ENCODE peak calls at places on chromosomes 16 and 17, in eight cellular contexts. One of them, this sample, is unnamed.

GRCh38 chr17:282000-282911 is 70.4 kb downstream of the RPH3AL start:
- DNase-seq in effector memory CD4-positive, alpha-beta T cell: no peak
- DNase-seq in AG20443: no peak
- DNase-seq in HT-29: no peak
- DNase-seq in heart right ventricle: no peak
- DNase-seq in fibroblast of pulmonary artery: no peak
- DNase-seq in coronary artery: no peak
- DNase-seq in hippocampal formation: no peak
- DNase-seq in this sample: no peak

GRCh38 chr16:53822936-53823529 is 119.1 kb downstream of the FTO start:
- DNase-seq in effector memory CD4-positive, alpha-beta T cell: no peak
- DNase-seq in AG20443: peak; percentile 21
- DNase-seq in HT-29: no peak
- DNase-seq in heart right ventricle: no peak
- DNase-seq in fibroblast of pulmonary artery: peak; percentile 69
- DNase-seq in coronary artery: no peak
- DNase-seq in hippocampal formation: no peak
- DNase-seq in this sample: no peak

GRCh38 chr16:3459401-3460090 is 16.1 kb downstream of the NAA60 start:
- DNase-seq in effector memory CD4-positive, alpha-beta T cell: no peak
- DNase-seq in AG20443: no peak
- DNase-seq in HT-29: no peak
- DNase-seq in heart right ventricle: no peak
- DNase-seq in fibroblast of pulmonary artery: no peak
- DNase-seq in coronary artery: no peak
- DNase-seq in hippocampal formation: no peak
- DNase-seq in this sample: no peak

GRCh38 chr16:83247767-83248372 is 559.9 kb upstream of the HSBP1 start:
- DNase-seq in effector memory CD4-positive, alpha-beta T cell: no peak
- DNase-seq in AG20443: no peak
- DNase-seq in HT-29: no peak
- DNase-seq in heart right ventricle: no peak
- DNase-seq in fibroblast of pulmonary artery: no peak
- DNase-seq in coronary artery: no peak
- DNase-seq in hippocampal formation: peak; percentile 4
- DNase-seq in this sample: no peak

GRCh38 chr16:85712841-85713240 is 24.1 kb upstream of the GINS2 start:
- DNase-seq in effector memory CD4-positive, alpha-beta T cell: no peak
- DNase-seq in AG20443: no peak
- DNase-seq in HT-29: no peak
- DNase-seq in heart right ventricle: no peak
- DNase-seq in fibroblast of pulmonary artery: no peak
- DNase-seq in coronary artery: no peak
- DNase-seq in hippocampal formation: no peak
- DNase-seq in this sample: no peak

GRCh38 chr17:79746955-79747507 is 16.3 kb downstream of the ENPP7 start:
- DNase-seq in effector memory CD4-positive, alpha-beta T cell: no peak
- DNase-seq in AG20443: no peak
- DNase-seq in HT-29: no peak
- DNase-seq in heart right ventricle: no peak
- DNase-seq in fibroblast of pulmonary artery: no peak
- DNase-seq in coronary artery: no peak
- DNase-seq in hippocampal formation: no peak
- DNase-seq in this sample: no peak

GRCh38 chr17:6528557-6528956 is 27.8 kb downstream of the PITPNM3 start:
- DNase-seq in effector memory CD4-positive, alpha-beta T cell: no peak
- DNase-seq in AG20443: no peak
- DNase-seq in HT-29: no peak
- DNase-seq in heart right ventricle: no peak
- DNase-seq in fibroblast of pulmonary artery: no peak
- DNase-seq in coronary artery: peak; percentile 50
- DNase-seq in hippocampal formation: no peak
- DNase-seq in this sample: no peak

GRCh38 chr16:24789881-24790280 is 55.9 kb upstream of the SLC5A11 start:
- DNase-seq in effector memory CD4-positive, alpha-beta T cell: no peak
- DNase-seq in AG20443: no peak
- DNase-seq in HT-29: no peak
- DNase-seq in heart right ventricle: no peak
- DNase-seq in fibroblast of pulmonary artery: no peak
- DNase-seq in coronary artery: no peak
- DNase-seq in hippocampal formation: no peak
- DNase-seq in this sample: no peak

GRCh38 chr16:55643161-55643970 is 12.4 kb upstream of the SLC6A2 start:
- DNase-seq in effector memory CD4-positive, alpha-beta T cell: no peak
- DNase-seq in AG20443: no peak
- DNase-seq in HT-29: peak; percentile 53
- DNase-seq in heart right ventricle: no peak
- DNase-seq in fibroblast of pulmonary artery: peak; percentile 39
- DNase-seq in coronary artery: no peak
- DNase-seq in hippocampal formation: no peak
- DNase-seq in this sample: no peak

This sample was measured in tibial nerve.